ENCODE peak calls at places on chromosomes 3 and 15, in five cellular contexts. X is effector memory CD4-positive, alpha-beta T cell; J is fibroblast of pulmonary artery; C is body of pancreas; R is heart right ventricle. F is an unnamed sample.

GRCh38 chr15:67835349-67836133 is 4.3 kb downstream of the RNU6-1 start:
- DNase-seq in X (no peak), J (no peak), C (no peak), R (no peak), F (peak; percentile 56)

GRCh38 chr3:156535162-156535627 is 19.7 kb downstream of the SSR3 start:
- DNase-seq in X (no peak), J (peak; percentile 99), C (peak; percentile 59), R (peak; percentile 73), F (peak; percentile 74)

GRCh38 chr3:185658504-185658912 is 72.4 kb downstream of the SENP2 start:
- DNase-seq in X (no peak), J (peak; percentile 98), C (no peak), R (no peak), F (peak; percentile 84)

GRCh38 chr3:4824948-4825325 is 154.3 kb upstream of the BHLHE40 start:
- DNase-seq in X (no peak), J (peak; percentile 56), C (no peak), R (no peak), F (no peak)

GRCh38 chr3:155244206-155244605 is 49.3 kb downstream of the STRIT1 start:
- DNase-seq in X (no peak), J (peak; percentile 50), C (no peak), R (no peak), F (no peak)

GRCh38 chr15:52784799-52785671 is 5.1 kb downstream of the ONECUT1 start:
- DNase-seq in X (no peak), J (no peak), C (peak; percentile 91), R (no peak), F (no peak)

GRCh38 chr15:98948456-98948855 is 59.1 kb downstream of the PGPEP1L start:
- DNase-seq in X (no peak), J (no peak), C (no peak), R (no peak), F (no peak)

GRCh38 chr3:100875239-100875638 is 118.0 kb downstream of the ABI3BP start:
- DNase-seq in X (no peak), J (peak; percentile 64), C (peak; percentile 88), R (peak; percentile 53), F (peak; percentile 21)

GRCh38 chr3:77546246-77546645 is 506.3 kb downstream of the ROBO2 start:
- DNase-seq in X (no peak), J (no peak), C (no peak), R (no peak), F (no peak)

GRCh38 chr15:48681274-48681840 is 35.8 kb upstream of the FBN1 start:
- DNase-seq in X (no peak), J (peak; percentile 74), C (no peak), R (no peak), F (no peak)

GRCh38 chr3:57152761-57153160 is 12.4 kb downstream of the IL17RD start:
- DNase-seq in X (no peak), J (no peak), C (no peak), R (no peak), F (no peak)

GRCh38 chr3:57154470-57154869 is 10.7 kb downstream of the IL17RD start:
- DNase-seq in X (no peak), J (no peak), C (no peak), R (no peak), F (no peak)

GRCh38 chr3:57150097-57150496 is 15.1 kb downstream of the IL17RD start:
- DNase-seq in X (no peak), J (no peak), C (no peak), R (no peak), F (no peak)

GRCh38 chr3:57152150-57152549 is 13.0 kb downstream of the IL17RD start:
- DNase-seq in X (no peak), J (no peak), C (no peak), R (no peak), F (no peak)

GRCh38 chr3:57151021-57151449 is 14.1 kb downstream of the IL17RD start:
- DNase-seq in X (no peak), J (peak; percentile 33), C (no peak), R (no peak), F (no peak)
- H3K4me3 ChIP-seq in X (no peak overlapping the region), J (no peak overlapping the region), C (no peak overlapping the region), R (no peak overlapping the region), F (no peak overlapping the region)

DNA sequence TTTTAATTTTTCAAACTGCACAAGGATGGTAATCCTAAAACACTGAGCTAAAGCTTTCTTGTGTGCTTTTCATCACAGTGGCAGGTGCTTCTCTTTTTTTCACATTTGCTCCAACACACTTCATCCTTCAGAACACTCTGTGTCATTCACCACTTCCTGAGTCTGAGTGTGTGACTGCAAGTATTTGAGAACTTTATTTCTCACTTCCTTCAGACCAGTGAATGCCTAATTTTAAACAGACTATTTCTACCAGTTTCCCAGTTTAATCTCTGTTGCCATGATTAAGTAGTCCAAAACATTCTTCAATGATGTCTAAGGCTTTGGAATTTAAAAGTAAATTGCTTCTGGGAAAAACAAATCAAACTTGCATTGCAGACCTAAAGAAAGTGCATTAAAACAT is 541.2 kb downstream of the RBMS3 start:
- DNase-seq in X (no peak), J (peak; percentile 33), C (no peak), R (no peak), F (no peak)
- H3K4me3 ChIP-seq in X (no peak overlapping the region), J (no peak overlapping the region), C (no peak overlapping the region), R (no peak overlapping the region), F (no peak overlapping the region)

DNA sequence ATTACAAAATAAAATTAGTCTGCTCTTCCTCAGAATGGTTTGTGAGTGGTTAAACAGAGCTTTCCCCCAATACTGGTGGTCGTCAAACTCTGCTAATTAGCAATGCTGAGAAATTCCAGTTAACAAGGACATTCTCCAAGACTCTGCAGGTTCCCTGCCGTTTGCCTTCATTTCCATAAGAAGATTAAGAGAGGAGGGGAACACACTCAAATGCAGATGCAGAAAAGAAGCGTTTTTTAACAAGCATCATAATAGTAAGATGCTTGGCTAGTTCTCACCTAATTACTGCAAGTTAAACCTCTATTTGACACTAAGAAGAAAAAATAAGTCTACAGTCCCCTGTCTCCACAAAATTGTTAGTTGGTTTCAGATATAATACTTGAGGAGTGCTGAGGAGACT is 3.7 kb upstream of the SOX2 start:
- DNase-seq in X (no peak), J (no peak), C (no peak), R (no peak), F (no peak)
- H3K4me3 ChIP-seq in X (no peak overlapping the region), J (no peak overlapping the region), C (no peak overlapping the region), R (no peak overlapping the region), F (no peak overlapping the region)

GRCh38 chr3:133475245-133476010 is 75.6 kb downstream of the BFSP2 start:
- DNase-seq in X (no peak), J (no peak), C (no peak), R (no peak), F (no peak)
- H3K4me3 ChIP-seq in X (no peak overlapping the region), J (no peak overlapping the region), C (no peak overlapping the region), R (no peak overlapping the region), F (no peak overlapping the region)

GRCh38 chr15:74432968-74433591 is 678 bp downstream of the SEMA7A start:
- DNase-seq in X (no peak), J (no peak), C (no peak), R (no peak), F (no peak)

GRCh38 chr15:74434260-74434915 is 630 bp upstream of the SEMA7A start:
- DNase-seq in X (no peak), J (peak; percentile 16), C (no peak), R (no peak), F (no peak)

GRCh38 chr15:74432271-74432967 is 1.3 kb downstream of the SEMA7A start:
- DNase-seq in X (no peak), J (no peak), C (no peak), R (no peak), F (peak; percentile 47)

GRCh38 chr15:74431645-74432044 is 2.1 kb downstream of the SEMA7A start:
- DNase-seq in X (no peak), J (no peak), C (no peak), R (no peak), F (no peak)

DNA sequence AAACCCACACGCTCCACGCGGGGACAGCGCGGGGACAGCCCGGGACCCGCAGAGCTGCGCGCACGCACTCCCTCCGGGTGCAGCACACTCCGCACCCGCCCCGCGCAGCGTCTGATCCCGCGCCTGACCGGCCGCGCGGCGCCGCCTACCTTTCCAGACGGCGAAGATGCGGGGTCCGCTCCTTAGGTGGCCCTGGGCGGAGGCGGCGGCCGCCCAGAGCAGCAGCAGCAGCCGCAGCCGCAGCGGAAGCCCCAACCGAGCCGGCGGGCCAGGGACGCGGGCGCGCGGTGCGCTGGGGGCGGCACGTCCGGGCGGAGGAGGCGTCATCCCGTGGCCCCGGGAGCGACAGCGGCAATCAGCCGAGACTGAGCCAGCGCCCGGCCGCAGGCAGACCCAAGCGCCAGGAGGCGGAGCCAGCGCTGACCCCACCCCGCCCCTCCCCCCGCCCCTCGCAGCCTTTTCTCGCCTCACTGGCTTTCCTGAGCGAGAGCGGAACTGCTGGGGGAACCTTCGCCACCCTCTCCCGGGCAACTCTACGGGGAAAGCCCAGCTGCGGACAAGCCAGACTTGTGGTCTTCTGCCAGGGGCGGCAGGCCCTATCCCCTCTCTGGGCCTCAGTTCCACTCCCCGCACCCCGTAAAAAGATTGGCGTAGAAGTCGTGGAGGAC is at the start of gene SEMA7A:
- DNase-seq in X (peak; percentile 52), J (peak; percentile 62), C (peak; percentile 74), R (peak; percentile 79), F (peak; percentile 83)
- H3K4me3 ChIP-seq in X (peak within 1 kb of the TSS; percentile 57), J (peak within 1 kb of the TSS; percentile 57), C (peak within 1 kb of the TSS; percentile 51), R (peak within 1 kb of the TSS; percentile 90), F (peak within 1 kb of the TSS; percentile 90)

GRCh38 chr3:149077638-149078037 is 8.7 kb downstream of the HLTF start:
- DNase-seq in X (no peak), J (peak; percentile 21), C (no peak), R (no peak), F (no peak)

GRCh38 chr3:149081772-149082171 is 4.6 kb downstream of the HLTF start:
- DNase-seq in X (no peak), J (no peak), C (no peak), R (no peak), F (no peak)

GRCh38 chr3:149080011-149080698 is 6.2 kb downstream of the HLTF start:
- DNase-seq in X (no peak), J (peak; percentile 81), C (no peak), R (no peak), F (no peak)

GRCh38 chr3:149085828-149086231 is 503 bp downstream of the HLTF start:
- DNase-seq in X (no peak), J (peak; percentile 33), C (no peak), R (peak; percentile 8), F (no peak)

DNA sequence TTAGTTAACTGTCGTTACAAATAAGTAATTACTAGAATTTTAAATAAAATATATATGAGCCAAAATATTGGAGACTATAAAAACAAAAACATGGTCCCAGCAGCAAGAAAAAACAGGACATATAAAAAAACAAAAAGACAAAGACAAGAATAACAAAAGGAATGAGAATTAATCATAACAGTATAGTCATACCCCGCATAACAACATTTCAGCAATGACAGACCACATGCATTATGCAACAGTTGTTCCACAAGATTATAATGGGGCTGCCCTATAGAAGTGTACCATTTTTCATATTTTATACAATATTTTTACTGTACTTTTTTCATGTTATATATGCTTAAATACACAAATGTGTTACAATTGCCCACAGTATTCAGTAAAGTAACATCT is 5.6 kb downstream of the HLTF start:
- DNase-seq in X (no peak), J (peak; percentile 85), C (no peak), R (no peak), F (no peak)
- H3K4me3 ChIP-seq in X (no peak overlapping the region), J (peak overlapping the region; percentile 6), C (no peak overlapping the region), R (no peak overlapping the region), F (no peak overlapping the region)

F was measured in psoas muscle.